ENCODE peak calls at places on chromosomes 2 and 18, in four cellular contexts. G is IMR-90, K is H1, C is H9. F is an unnamed sample.

GRCh38 chr18:58556333-58557012 is 72.4 kb downstream of the ALPK2 start:
- DNase-seq in C (no peak), G (no peak), K (no peak), F (peak)

GRCh38 chr2:598043-598802 is 79.0 kb downstream of the TMEM18 start:
- DNase-seq in C (no peak), G (no peak), K (no peak), F (no peak)

GRCh38 chr2:74560591-74560990 is 6.1 kb downstream of the DOK1 start:
- DNase-seq in C (no peak), K (no peak), G (no peak), F (peak)

GRCh38 chr2:237293966-237294365 is 120.0 kb downstream of the COL6A3 start:
- DNase-seq in C (no peak), K (no peak), G (peak), F (no peak)

GRCh38 chr18:31010601-31011000 is 31.9 kb downstream of the DSC3 start:
- DNase-seq in C (no peak), K (no peak), G (no peak), F (no peak)

GRCh38 chr2:19865151-19865550 is 36.6 kb downstream of the TTC32 start:
- DNase-seq in G (no peak), K (no peak), C (no peak), F (no peak)

GRCh38 chr18:67463829-67464228 is 52.7 kb downstream of the DSEL start:
- DNase-seq in K (no peak), G (no peak), C (no peak), F (peak)

GRCh38 chr2:72945450-72946019 is 28.2 kb downstream of the EMX1 start:
- DNase-seq in K (no peak), G (no peak), C (no peak), F (no peak)

GRCh38 chr18:37457337-37457736 is 108.3 kb downstream of the CELF4 start:
- DNase-seq in G (no peak), C (no peak), K (no peak), F (no peak)

GRCh38 chr2:237227190-237227988 is 141.7 kb downstream of the COPS8 start:
- DNase-seq in K (no peak), C (no peak), G (peak), F (no peak)

GRCh38 chr2:172643142-172643541 is 87.3 kb downstream of the PDK1 start:
- DNase-seq in C (no peak), K (no peak), G (peak), F (no peak)

DNA sequence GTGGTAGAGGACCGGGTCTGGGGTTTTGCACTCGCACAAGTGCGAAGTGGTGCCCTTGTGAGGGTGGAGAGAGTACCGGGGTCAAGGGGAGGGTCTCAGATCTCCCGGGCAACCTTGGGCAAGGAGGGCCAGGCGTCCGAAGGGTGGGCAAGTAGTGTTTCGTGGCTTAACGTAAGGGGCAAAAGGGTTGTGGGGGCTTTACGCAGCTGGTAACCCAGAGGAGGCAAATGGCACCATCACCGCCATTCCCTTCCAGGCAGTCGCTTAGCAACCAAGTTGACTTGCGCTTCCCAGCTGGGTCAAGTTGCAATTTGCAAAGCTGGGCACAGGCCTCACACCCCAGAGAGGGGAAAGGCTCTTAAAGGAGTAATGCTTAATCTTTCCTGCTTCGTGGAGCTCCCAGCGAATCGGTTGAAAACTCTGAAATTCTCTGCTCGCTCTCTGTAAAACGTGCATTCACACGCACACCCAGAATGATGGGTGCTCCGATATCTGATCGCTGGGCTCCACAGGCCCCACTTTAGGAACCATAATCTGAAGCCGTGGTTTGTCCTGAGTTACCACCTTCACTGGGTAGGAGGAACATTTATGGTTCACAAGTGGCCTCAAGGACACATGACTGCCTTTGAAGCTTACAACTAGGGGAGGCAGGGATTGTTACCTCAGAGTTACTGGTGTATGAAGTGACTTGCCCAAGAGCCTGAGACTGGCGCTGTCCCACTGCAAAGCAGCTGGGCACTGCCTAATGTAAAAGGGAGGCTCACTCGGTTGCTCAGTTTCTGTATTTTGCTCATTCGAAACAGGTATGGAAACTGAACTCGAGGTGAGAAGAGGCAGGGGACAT is 127.9 kb downstream of the UXS1 start:
- DNase-seq in C (peak), K (no peak), G (no peak), F (peak)
- H4K8ac ChIP-seq in C (no peak), K (peak), G (no peak), F (no peak)

GRCh38 chr18:6949800-6950586 is 167.6 kb downstream of the LAMA1 start:
- DNase-seq in G (no peak), C (no peak), K (no peak), F (peak)

GRCh38 chr18:6947328-6948030 is 170.1 kb downstream of the LAMA1 start:
- DNase-seq in K (no peak), C (no peak), G (no peak), F (no peak)

GRCh38 chr18:6948656-6949055 is 168.9 kb downstream of the LAMA1 start:
- DNase-seq in K (no peak), C (no peak), G (no peak), F (no peak)

GRCh38 chr18:6950641-6951040 is 167.0 kb downstream of the LAMA1 start:
- DNase-seq in K (no peak), C (no peak), G (no peak), F (no peak)

GRCh38 chr18:6948238-6948637 is 169.4 kb downstream of the LAMA1 start:
- DNase-seq in G (no peak), C (no peak), K (no peak), F (no peak)
- H4K5ac ChIP-seq in G (no peak), C (no peak), K (no peak), F (no peak)

DNA sequence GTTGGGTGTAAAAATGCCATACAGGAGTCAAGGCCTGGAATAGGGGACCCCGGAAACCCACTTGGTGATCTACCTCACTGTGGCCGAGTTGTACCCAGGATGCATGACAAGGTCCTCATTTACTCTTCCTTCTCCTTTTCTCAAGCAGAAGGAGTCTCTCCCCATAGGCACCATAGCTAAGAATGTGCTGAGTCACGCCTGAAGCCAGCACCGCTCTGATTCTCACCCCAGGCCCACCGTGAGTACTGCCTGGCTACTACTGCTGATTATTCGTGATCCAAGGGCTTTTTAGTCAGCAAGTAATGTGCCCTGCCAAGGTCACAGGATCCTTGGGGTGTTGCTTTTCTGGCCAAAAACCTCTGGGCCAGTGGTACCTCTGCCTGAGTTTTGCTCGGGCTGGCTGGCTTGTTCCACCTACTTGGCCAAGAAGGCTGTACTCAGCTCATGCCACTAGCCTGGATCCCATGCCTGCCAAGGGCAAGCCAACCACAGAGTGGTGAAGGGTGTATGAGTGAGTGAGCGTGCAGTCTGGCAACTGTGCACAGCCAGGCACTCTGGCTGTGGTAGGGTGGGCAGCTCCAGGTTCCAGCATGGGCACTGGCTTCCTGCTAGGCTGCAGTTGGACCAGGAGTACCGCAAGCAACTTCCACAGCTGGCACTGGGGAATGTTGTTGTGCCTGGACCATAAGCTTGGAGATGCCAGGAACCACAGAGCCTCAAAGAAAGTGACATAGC is 650.1 kb upstream of the VRK2 start:
- DNase-seq in G (no peak), C (peak), K (no peak), F (peak)
- H2AK5ac ChIP-seq in G (no peak), C (no peak), K (no peak), F (no peak)

GRCh38 chr2:187520121-187520624 is 34.1 kb downstream of the TFPI start:
- DNase-seq in K (no peak), C (no peak), G (no peak), F (no peak)

GRCh38 chr2:187525164-187525900 is 28.9 kb downstream of the TFPI start:
- DNase-seq in K (no peak), C (no peak), G (no peak), F (no peak)

GRCh38 chr2:187514930-187515329 is 39.3 kb downstream of the TFPI start:
- DNase-seq in K (no peak), C (no peak), G (no peak), F (no peak)

GRCh38 chr2:187523325-187523724 is 30.9 kb downstream of the TFPI start:
- DNase-seq in K (no peak), G (no peak), C (no peak), F (no peak)

GRCh38 chr2:187519419-187520120 is 34.7 kb downstream of the TFPI start:
- DNase-seq in K (peak), G (no peak), C (peak), F (peak)
- H4K8ac ChIP-seq in K (peak), G (no peak), C (no peak), F (no peak)

GRCh38 chr2:241577413-241578122 is 19.0 kb downstream of the BOK start:
- DNase-seq in C (peak), K (no peak), G (peak), F (no peak)
- H4K5ac ChIP-seq in C (no peak), K (no peak), G (no peak), F (no peak)

GRCh38 chr2:27884546-27884945 is 5.6 kb downstream of the RBKS start:
- DNase-seq in K (no peak), C (no peak), G (no peak), F (no peak)

GRCh38 chr2:27887122-27887521 is 3.1 kb downstream of the RBKS start:
- DNase-seq in K (no peak), C (no peak), G (no peak), F (no peak)

GRCh38 chr2:27886322-27886721 is 3.9 kb downstream of the RBKS start:
- DNase-seq in C (no peak), K (no peak), G (no peak), F (no peak)

GRCh38 chr2:27885246-27885645 is 4.9 kb downstream of the RBKS start:
- DNase-seq in K (no peak), C (no peak), G (peak), F (no peak)

DNA sequence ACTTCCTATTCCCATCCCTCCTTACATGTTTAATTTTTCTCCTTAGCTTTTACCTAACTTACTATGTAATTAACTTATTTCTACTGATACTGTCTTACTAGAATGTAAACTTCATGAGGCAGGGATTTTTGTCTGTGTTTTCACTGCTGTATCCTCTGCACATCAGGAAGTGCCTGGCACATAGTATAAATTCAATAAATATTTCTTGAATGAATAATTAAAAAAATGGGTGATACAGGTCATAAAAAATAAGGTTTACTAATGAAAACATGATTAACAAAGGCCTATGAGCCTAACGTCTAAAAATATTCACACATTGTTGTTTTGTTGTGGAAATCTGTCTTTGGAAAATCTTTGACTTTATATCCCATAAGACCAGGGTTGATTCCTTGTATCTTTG is 4.5 kb downstream of the RBKS start:
- DNase-seq in G (no peak), C (no peak), K (no peak), F (no peak)
- H2AK5ac ChIP-seq in G (no peak), C (no peak), K (no peak), F (no peak)

DNA sequence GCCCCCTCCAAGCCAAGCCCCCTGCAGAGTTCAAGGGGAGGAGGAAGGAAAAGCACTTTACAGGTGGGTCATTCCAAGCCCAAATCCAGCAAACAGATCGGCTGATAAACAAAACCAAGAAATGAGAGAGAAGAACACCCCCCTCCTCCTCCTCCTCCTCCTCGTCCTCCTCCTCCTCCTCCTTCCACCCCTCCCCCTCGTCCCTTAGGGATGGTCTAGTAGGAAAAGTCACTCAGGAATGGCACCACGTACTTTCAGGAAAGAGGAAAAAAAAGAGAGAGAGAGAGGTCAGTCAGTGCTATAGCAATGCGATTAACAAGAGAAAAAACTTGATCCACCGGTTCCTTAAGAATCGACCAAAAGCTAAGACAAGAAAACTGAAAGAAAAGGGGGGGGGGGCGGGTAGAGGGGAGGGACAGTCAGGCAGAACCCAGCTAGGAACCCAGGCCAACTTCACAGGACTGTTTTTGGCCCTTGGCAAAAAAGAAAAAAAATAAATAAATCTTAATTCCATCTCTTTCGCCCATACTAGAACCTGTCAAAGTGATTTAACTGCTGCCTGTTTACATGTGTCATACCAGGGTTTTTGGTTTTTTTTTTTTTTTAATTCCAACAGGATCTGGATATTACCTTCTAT is 979 bp downstream of the IKZF2 start:
- DNase-seq in K (no peak), C (peak), G (peak), F (peak)
- H4K8ac ChIP-seq in K (no peak), C (no peak), G (peak), F (no peak)